ENCODE peak calls at places on chromosomes 7 and 10, in five cellular contexts. N is mesenchymal stem cell, R is mesendoderm, F is H9, X is IMR-90. T is an unnamed sample.
A peak's percentile ranks its signal among the peaks of the same experiment; 100 is the strongest.

GRCh38 chr10:2897619-2898508 is 169.5 kb upstream of the PFKP start:
- DNase-seq in R (no peak), N (peak; percentile 54), F (no peak), X (no peak), T (no peak)

GRCh38 chr7:64959072-64959747 is 31.6 kb downstream of the ZNF117 start:
- DNase-seq in N (no peak), F (no peak), X (no peak), R (peak; percentile 29), T (no peak)

GRCh38 chr10:116684781-116685180 is 57.6 kb downstream of the HSPA12A start:
- DNase-seq in N (no peak), R (no peak), F (no peak), X (no peak), T (no peak)

GRCh38 chr7:56578612-56579011 is 462.4 kb upstream of the NUPR2 start:
- DNase-seq in N (no peak), X (no peak), R (no peak), F (no peak), T (no peak)

GRCh38 chr7:150799156-150799555 is 1.0 kb downstream of the TMEM176B start:
- DNase-seq in N (no peak), R (no peak), X (no peak), F (no peak), T (no peak)

GRCh38 chr10:22666287-22667092 is 47.9 kb downstream of the PIP4K2A start:
- DNase-seq in R (no peak), F (no peak), X (peak; percentile 62), N (no peak), T (no peak)

GRCh38 chr7:31850601-31851000 is 163.6 kb downstream of the PPP1R17 start:
- DNase-seq in F (no peak), X (peak; percentile 9), R (no peak), N (peak; percentile 83), T (no peak)

GRCh38 chr7:143172354-143172753 is 10.9 kb upstream of the TAS2R39 start:
- DNase-seq in F (no peak), N (no peak), R (no peak), X (no peak), T (no peak)

GRCh38 chr7:148540041-148540738 is 50.4 kb upstream of the C7orf33 start:
- DNase-seq in R (peak; percentile 82), N (peak; percentile 56), X (peak; percentile 59), F (no peak), T (no peak)

GRCh38 chr10:91220954-91221696 is 662 bp downstream of the PCGF5 start:
- DNase-seq in F (peak; percentile 42), R (peak; percentile 34), N (peak; percentile 49), X (peak; percentile 19), T (no peak)

GRCh38 chr10:73873843-73874215 is 526 bp downstream of the CAMK2G start:
- DNase-seq in X (no peak), F (no peak), N (no peak), R (no peak), T (no peak)

GRCh38 chr10:37856881-37857286 is 526 bp downstream of the ZNF248 start:
- DNase-seq in X (no peak), R (peak; percentile 50), F (no peak), N (no peak), T (no peak)

GRCh38 chr10:78267598-78267997 is 233.9 kb downstream of the RPS24 start:
- DNase-seq in R (peak; percentile 63), X (peak; percentile 68), N (peak; percentile 75), F (no peak), T (no peak)

GRCh38 chr7:158097511-158098124 is 490.0 kb downstream of the PTPRN2 start:
- DNase-seq in F (no peak), X (no peak), R (no peak), N (no peak), T (no peak)

GRCh38 chr7:44631458-44632115 is 25.2 kb downstream of the OGDH start:
- DNase-seq in R (no peak), F (no peak), X (peak; percentile 49), N (peak; percentile 75), T (no peak)

GRCh38 chr7:149414745-149415390 is 46.0 kb downstream of the ZNF777 start:
- DNase-seq in R (peak; percentile 100), X (peak; percentile 82), N (peak; percentile 80), F (peak; percentile 93), T (peak; percentile 73)

GRCh38 chr7:115779561-115779960 is 251.0 kb downstream of the TFEC start:
- DNase-seq in N (no peak), X (peak; percentile 1), R (no peak), F (no peak), T (no peak)

GRCh38 chr7:130149575-130150139 is 55.5 kb downstream of the TMEM209 start:
- DNase-seq in N (no peak), R (no peak), F (no peak), X (no peak), T (no peak)

GRCh38 chr7:2680792-2681490 is 7.1 kb upstream of the AMZ1 start:
- DNase-seq in X (peak; percentile 41), F (peak; percentile 87), R (peak; percentile 81), N (peak; percentile 72), T (peak; percentile 62)

GRCh38 chr10:28118985-28119628 is 120.2 kb upstream of the ODAD2 start:
- DNase-seq in F (no peak), R (no peak), X (no peak), N (no peak), T (no peak)

GRCh38 chr7:138036135-138036534 is 34.2 kb upstream of the CREB3L2 start:
- DNase-seq in F (no peak), X (no peak), N (no peak), R (peak; percentile 44), T (no peak)

GRCh38 chr7:155852426-155853301 is 40.4 kb upstream of the SHH start:
- DNase-seq in F (no peak), N (no peak), R (no peak), X (no peak), T (no peak)

GRCh38 chr10:67837519-67838314 is at the start of gene DNAJC12:
- DNase-seq in R (peak; percentile 46), F (no peak), N (peak; percentile 47), X (peak; percentile 82), T (no peak)

GRCh38 chr10:4240641-4241197 is 455.7 kb upstream of the KLF6 start:
- DNase-seq in F (no peak), X (peak; percentile 96), R (peak; percentile 57), N (peak; percentile 68), T (no peak)

GRCh38 chr7:17779381-17779780 is 160.9 kb downstream of the SNX13 start:
- DNase-seq in X (no peak), R (no peak), N (no peak), F (no peak), T (no peak)

GRCh38 chr10:118543714-118544400 is 51.6 kb downstream of the PRLHR start:
- DNase-seq in F (peak; percentile 86), N (peak; percentile 4), R (peak; percentile 78), X (peak; percentile 5), T (peak; percentile 26)

GRCh38 chr10:96565774-96566173 is 21.0 kb downstream of the TM9SF3 start:
- DNase-seq in R (no peak), N (peak; percentile 64), F (no peak), X (peak; percentile 80), T (no peak)

GRCh38 chr10:623039-623438 is 66.4 kb downstream of the DIP2C start:
- DNase-seq in N (no peak), R (no peak), X (no peak), F (no peak), T (no peak)
- H3K18ac ChIP-seq in N (peak overlapping the region; percentile 23), R (no peak overlapping the region), X (no peak overlapping the region), F (no peak overlapping the region), T (peak overlapping the region; percentile 87)

GRCh38 chr10:74953214-74953613 is 126.8 kb downstream of the KAT6B start:
- DNase-seq in R (no peak), X (no peak), F (no peak), N (no peak), T (no peak)

GRCh38 chr10:74949024-74949423 is 122.6 kb downstream of the KAT6B start:
- DNase-seq in R (peak; percentile 38), F (no peak), X (peak; percentile 57), N (no peak), T (no peak)

GRCh38 chr10:74949843-74950765 is 123.7 kb downstream of the KAT6B start:
- DNase-seq in R (no peak), X (peak; percentile 16), N (peak; percentile 21), F (no peak), T (no peak)

GRCh38 chr10:74947781-74948401 is 121.5 kb downstream of the KAT6B start:
- DNase-seq in N (no peak), F (no peak), X (no peak), R (no peak), T (no peak)

GRCh38 chr10:74949434-74949833 is 123.0 kb downstream of the KAT6B start:
- DNase-seq in F (no peak), R (no peak), N (no peak), X (peak; percentile 67), T (no peak)
- H3K27ac ChIP-seq in F (no peak overlapping the region), R (no peak overlapping the region), N (no peak overlapping the region), X (no peak overlapping the region), T (no peak overlapping the region)

GRCh38 chr7:41964849-41965745 is 262.2 kb upstream of the INHBA start:
- DNase-seq in F (no peak), X (no peak), R (no peak), N (no peak), T (no peak)

GRCh38 chr7:41965951-41966505 is 263.1 kb upstream of the INHBA start:
- DNase-seq in F (no peak), R (no peak), N (no peak), X (no peak), T (no peak)

GRCh38 chr7:41967156-41967555 is 264.3 kb upstream of the INHBA start:
- DNase-seq in N (peak; percentile 41), X (peak; percentile 72), F (no peak), R (no peak), T (no peak)

GRCh38 chr7:41969713-41970112 is 266.8 kb upstream of the INHBA start:
- DNase-seq in N (no peak), F (no peak), X (peak; percentile 18), R (no peak), T (no peak)

DNA sequence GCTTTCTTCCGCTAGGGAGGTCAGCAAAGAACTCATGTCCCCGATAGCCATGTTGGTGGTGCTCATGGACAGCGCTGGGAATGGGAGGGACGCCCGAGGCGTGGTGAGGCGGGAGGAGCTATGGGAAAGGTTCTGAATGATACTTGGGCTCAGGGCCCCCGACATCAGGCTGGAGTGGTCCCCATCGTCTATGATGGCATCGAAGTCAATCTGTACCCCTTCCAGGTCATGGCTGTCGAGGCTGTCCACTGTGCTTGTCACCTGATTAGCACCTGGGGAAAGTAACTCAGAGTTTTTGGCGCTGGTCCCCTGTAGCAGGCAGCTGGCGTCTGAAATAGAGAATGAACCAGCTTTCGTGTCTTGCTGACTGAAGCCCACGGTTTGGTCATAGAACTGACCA is 261.5 kb upstream of the INHBA start:
- DNase-seq in N (no peak), F (no peak), R (no peak), X (no peak), T (no peak)
- H3K9ac ChIP-seq in N (no peak overlapping the region), F (no peak overlapping the region), R (no peak overlapping the region), X (no peak overlapping the region), T (no peak overlapping the region)

DNA sequence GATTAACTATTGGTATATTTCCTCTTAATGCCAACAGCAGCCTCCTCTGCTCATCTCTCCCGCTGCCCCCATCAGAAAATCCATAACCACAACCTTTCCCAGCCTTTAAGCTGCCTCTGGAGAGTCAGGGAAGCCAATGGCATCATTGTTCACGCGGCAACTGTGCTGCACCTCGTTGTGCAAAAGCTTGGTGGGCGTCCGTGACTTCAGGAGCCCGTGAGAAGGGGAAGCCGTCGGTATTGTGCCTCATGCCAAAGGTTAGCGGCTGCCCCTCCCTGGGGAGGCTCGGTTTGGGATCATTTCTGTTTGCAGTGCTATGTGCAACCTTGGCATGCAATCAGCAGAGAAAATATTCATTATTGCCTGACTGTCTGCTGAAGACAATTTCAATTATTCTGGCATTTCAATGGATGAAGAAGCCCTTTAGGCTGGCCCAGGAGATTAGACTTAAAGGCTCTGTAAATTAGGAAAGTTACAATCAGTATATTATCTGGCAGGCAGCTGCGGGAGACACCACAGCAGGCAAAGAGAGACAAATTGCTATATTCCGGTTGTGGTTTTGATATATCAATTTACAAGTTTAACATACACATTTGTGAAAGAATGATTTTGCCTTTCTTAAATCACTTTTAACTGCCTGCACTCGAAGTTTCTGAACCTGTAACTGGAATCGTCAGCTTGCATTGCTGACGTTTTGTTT is 244.5 kb downstream of the GATA3 start:
- DNase-seq in X (no peak), N (no peak), R (no peak), F (no peak), T (no peak)
- H3K18ac ChIP-seq in X (no peak overlapping the region), N (no peak overlapping the region), R (no peak overlapping the region), F (no peak overlapping the region), T (peak overlapping the region; percentile 27)

T was measured in neuronal stem cell.